ENCODE peak calls at places on chromosome 21, in four cellular contexts. F is lower lobe of right lung; V is K562; W is central memory CD4-positive, alpha-beta T cell. D is an unnamed sample.

GRCh38 chr21:18334066-18334465 is 69.5 kb downstream of the TMPRSS15 start:
- DNase-seq in F (no peak), V (no peak), W (no peak), D (no peak)

GRCh38 chr21:37460196-37460595 is 93.6 kb downstream of the DYRK1A start:
- DNase-seq in F (no peak), V (peak), W (no peak), D (no peak)

GRCh38 chr21:20004353-20004752 is 993.9 kb upstream of the NCAM2 start:
- DNase-seq in F (no peak), V (no peak), W (no peak), D (no peak)

GRCh38 chr21:16535100-16535418 is 805.3 kb downstream of the USP25 start:
- DNase-seq in F (peak), V (no peak), W (no peak), D (no peak)

GRCh38 chr21:39663066-39663465 is 50.3 kb downstream of the B3GALT5 start:
- DNase-seq in F (no peak), V (no peak), W (no peak), D (no peak)

GRCh38 chr21:38806942-38807284 is 1.2 kb downstream of the ETS2 start:
- DNase-seq in F (no peak), V (no peak), W (no peak), D (no peak)

GRCh38 chr21:42744520-42745445 is 91.4 kb downstream of the PDE9A start:
- DNase-seq in F (no peak), V (no peak), W (no peak), D (no peak)

GRCh38 chr21:45913416-45913765 is 68.2 kb upstream of the COL6A1 start:
- DNase-seq in F (no peak), V (no peak), W (no peak), D (no peak)